ENCODE peak calls at places on chromosomes 6 and 20, in six cellular contexts. H is CD8-positive, alpha-beta T cell; D is naive thymus-derived CD4-positive, alpha-beta T cell; F is right cardiac atrium; V is spleen; C is fibroblast of lung. W is an unnamed sample.

GRCh38 chr20:845967-846893 is 12.7 kb downstream of the FAM110A start:
- DNase-seq in H (no peak), D (no peak), F (peak), V (peak), C (no peak), W (no peak)

GRCh38 chr6:131116755-131117360 is 18.4 kb upstream of the AKAP7 start:
- DNase-seq in H (no peak), D (peak), F (no peak), V (no peak), C (peak), W (peak)

GRCh38 chr6:21559238-21559637 is 34.3 kb upstream of the SOX4 start:
- DNase-seq in H (no peak), D (no peak), F (no peak), V (no peak), C (no peak), W (no peak)

GRCh38 chr20:31607640-31608255 is 2.7 kb downstream of the ID1 start:
- DNase-seq in H (no peak), D (no peak), F (no peak), V (no peak), C (peak), W (no peak)

GRCh38 chr20:62760536-62761057 is 35.7 kb upstream of the MRGBP start:
- DNase-seq in H (no peak), D (no peak), F (peak), V (peak), C (no peak), W (no peak)

GRCh38 chr6:169409742-169410312 is 156.2 kb upstream of the THBS2 start:
- DNase-seq in H (no peak), D (no peak), F (no peak), V (no peak), C (no peak), W (peak)

GRCh38 chr20:40766790-40767529 is 77.9 kb upstream of the MAFB start:
- DNase-seq in H (no peak), D (no peak), F (no peak), V (no peak), C (no peak), W (no peak)

GRCh38 chr20:7305971-7306370 is 538.5 kb downstream of the BMP2 start:
- DNase-seq in H (no peak), D (no peak), F (no peak), V (no peak), C (no peak), W (no peak)

GRCh38 chr6:149233056-149233715 is 84.3 kb upstream of the TAB2 start:
- DNase-seq in H (no peak), D (peak), F (no peak), V (no peak), C (peak), W (no peak)

GRCh38 chr6:145887969-145888368 is 73.4 kb upstream of the FBXO30 start:
- DNase-seq in H (no peak), D (no peak), F (peak), V (no peak), C (no peak), W (no peak)

GRCh38 chr6:3592371-3592941 is 135.6 kb upstream of the SLC22A23 start:
- DNase-seq in H (no peak), D (no peak), F (no peak), V (no peak), C (peak), W (peak)

GRCh38 chr20:47985092-47985850 is 200.0 kb upstream of the SULF2 start:
- DNase-seq in H (no peak), D (no peak), F (no peak), V (no peak), C (peak), W (peak)

GRCh38 chr6:149499066-149499465 is 14.3 kb upstream of the ZC3H12D start:
- DNase-seq in H (no peak), D (no peak), F (no peak), V (no peak), C (peak), W (no peak)

GRCh38 chr6:50145125-50145524 is 95.4 kb upstream of the DEFB112 start:
- DNase-seq in H (no peak), D (no peak), F (no peak), V (no peak), C (no peak), W (peak)

GRCh38 chr6:50062051-50062450 is 12.3 kb upstream of the DEFB112 start:
- DNase-seq in H (no peak), D (no peak), F (no peak), V (no peak), C (no peak), W (peak)

GRCh38 chr6:34529665-34530327 is 26.3 kb downstream of the SPDEF start:
- DNase-seq in H (no peak), D (no peak), F (peak), V (no peak), C (no peak), W (peak)

GRCh38 chr20:43194187-43194586 is 4.5 kb upstream of the PTPRT start:
- DNase-seq in H (no peak), D (no peak), F (no peak), V (no peak), C (no peak), W (no peak)

GRCh38 chr20:40603057-40603651 is 85.9 kb downstream of the MAFB start:
- DNase-seq in H (no peak), D (no peak), F (no peak), V (no peak), C (no peak), W (no peak)

GRCh38 chr6:158207452-158207788 is 39.3 kb downstream of the GTF2H5 start:
- DNase-seq in H (no peak), D (no peak), F (no peak), V (no peak), C (peak), W (no peak)

GRCh38 chr20:51457281-51457932 is 85.1 kb downstream of the NFATC2 start:
- DNase-seq in H (no peak), D (no peak), F (peak), V (peak), C (peak), W (peak)

GRCh38 chr6:2196079-2196679 is 49.2 kb downstream of the GMDS start:
- DNase-seq in H (no peak), D (peak), F (no peak), V (no peak), C (peak), W (peak)

GRCh38 chr6:160132776-160133338 is 11.2 kb downstream of the SLC22A1 start:
- DNase-seq in H (no peak), D (no peak), F (no peak), V (no peak), C (peak), W (no peak)

GRCh38 chr6:21371676-21372161 is 221.8 kb upstream of the SOX4 start:
- DNase-seq in H (no peak), D (no peak), F (no peak), V (no peak), C (peak), W (peak)

GRCh38 chr6:4668271-4669179 is 107.7 kb upstream of the CDYL start:
- DNase-seq in H (no peak), D (no peak), F (no peak), V (no peak), C (peak), W (peak)

GRCh38 chr6:144602523-144603180 is 317.5 kb downstream of the UTRN start:
- DNase-seq in H (no peak), D (no peak), F (no peak), V (no peak), C (peak), W (no peak)

GRCh38 chr6:138346302-138347195 is 31.2 kb upstream of the SMIM28 start:
- DNase-seq in H (no peak), D (no peak), F (no peak), V (no peak), C (peak), W (no peak)

GRCh38 chr6:104682722-104683643 is 176.7 kb downstream of the HACE1 start:
- DNase-seq in H (peak), D (peak), F (peak), V (peak), C (peak), W (peak)

GRCh38 chr6:127860723-127861122 is 40.1 kb downstream of the THEMIS start:
- DNase-seq in H (no peak), D (no peak), F (no peak), V (no peak), C (no peak), W (no peak)

GRCh38 chr20:39013662-39014109 is 51.5 kb downstream of the DHX35 start:
- DNase-seq in H (no peak), D (no peak), F (no peak), V (no peak), C (no peak), W (no peak)
- H3K27ac ChIP-seq in H (no peak), D (no peak), F (no peak), V (no peak), C (no peak), W (no peak)

DNA sequence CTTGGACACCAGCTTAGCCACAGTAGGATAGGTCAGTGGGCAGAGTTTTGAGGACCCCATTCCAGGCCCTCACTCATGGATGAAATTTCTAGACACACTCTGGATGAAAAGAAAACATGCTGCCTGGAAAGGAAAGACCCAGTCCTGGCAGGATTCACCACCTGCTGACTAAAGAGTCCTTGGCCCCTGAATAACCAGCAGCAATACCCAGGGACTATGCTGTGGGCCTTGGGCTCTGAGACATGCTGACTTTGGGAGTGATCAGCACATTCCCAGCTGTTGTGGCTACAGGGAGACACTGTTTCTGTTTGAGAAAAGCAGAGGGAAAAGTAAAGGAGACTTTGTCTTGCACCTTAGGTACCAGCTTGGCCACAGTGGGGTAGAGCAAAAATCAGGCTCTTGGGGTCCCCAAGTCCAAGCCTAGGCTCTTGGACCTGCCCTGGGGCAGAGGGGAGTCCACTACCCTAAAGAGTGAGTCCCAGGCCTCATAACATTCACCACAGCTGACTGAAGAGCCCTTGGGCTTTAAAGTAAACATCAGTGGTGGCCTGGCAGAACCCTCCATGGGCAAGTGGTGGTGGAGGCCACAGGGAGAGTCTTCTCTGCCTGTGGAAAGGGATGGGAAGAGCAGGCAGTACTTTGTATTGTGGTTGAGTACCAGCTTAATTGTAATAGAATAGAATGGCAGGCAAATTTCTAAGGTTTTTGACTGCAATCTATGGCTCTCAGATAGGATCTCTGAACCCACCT is 516.8 kb downstream of the BCKDHB start:
- DNase-seq in H (no peak), D (no peak), F (no peak), V (no peak), C (no peak), W (no peak)
- H3K27ac ChIP-seq in H (no peak), D (no peak), F (no peak), V (no peak), C (no peak), W (no peak)

GRCh38 chr6:45432944-45433343 is 55.2 kb upstream of the SUPT3H start:
- DNase-seq in H (no peak), D (no peak), F (no peak), V (no peak), C (peak), W (no peak)
- H3K27ac ChIP-seq in H (no peak), D (no peak), F (no peak), V (peak), C (no peak), W (no peak)

DNA sequence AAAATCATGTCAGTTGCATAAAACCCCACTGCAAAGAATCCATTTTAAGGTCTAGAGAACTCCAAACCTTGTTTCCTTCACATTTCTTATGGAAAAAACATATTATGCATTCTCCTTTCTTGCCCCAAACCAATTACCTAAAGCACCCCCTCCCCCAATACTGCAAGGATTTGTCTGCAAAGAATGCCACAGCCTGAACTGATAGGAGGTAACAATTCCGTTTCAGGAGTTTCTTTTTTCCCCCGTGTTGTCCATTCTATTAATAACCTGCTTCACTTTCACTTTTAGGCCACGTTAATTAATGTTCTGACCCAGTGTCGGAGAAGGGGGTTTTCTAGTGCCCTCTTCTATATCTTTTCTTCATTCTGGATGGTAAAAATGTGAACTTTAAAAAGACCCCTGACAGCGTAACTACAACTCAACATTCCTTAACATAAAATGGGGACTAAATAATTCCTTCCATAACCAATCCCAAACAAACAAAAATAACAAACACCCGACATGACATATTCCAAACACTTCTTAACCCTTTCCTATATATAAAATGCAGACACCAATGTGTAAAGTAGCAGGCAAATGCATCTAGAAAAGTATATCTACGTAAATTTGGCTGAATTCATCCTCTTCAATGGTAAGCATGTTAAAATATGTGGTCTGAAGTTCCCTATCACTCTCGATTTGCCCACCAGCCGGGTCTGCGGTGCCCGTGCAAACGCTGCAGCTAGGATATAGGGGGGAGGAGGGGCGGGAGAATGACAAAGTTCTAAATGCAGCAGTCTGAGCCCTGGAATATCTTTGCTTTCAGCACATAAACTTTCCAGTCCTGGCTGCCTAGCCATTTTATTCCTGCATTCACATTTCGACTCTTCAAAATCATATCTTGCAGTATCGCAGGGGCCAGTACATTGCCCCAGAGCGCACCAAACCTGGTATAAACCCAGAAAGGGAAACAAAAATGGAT is 978 bp downstream of the NRN1 start:
- DNase-seq in H (no peak), D (no peak), F (no peak), V (no peak), C (no peak), W (no peak)
- H3K27ac ChIP-seq in H (no peak), D (no peak), F (no peak), V (peak), C (no peak), W (no peak)

DNA sequence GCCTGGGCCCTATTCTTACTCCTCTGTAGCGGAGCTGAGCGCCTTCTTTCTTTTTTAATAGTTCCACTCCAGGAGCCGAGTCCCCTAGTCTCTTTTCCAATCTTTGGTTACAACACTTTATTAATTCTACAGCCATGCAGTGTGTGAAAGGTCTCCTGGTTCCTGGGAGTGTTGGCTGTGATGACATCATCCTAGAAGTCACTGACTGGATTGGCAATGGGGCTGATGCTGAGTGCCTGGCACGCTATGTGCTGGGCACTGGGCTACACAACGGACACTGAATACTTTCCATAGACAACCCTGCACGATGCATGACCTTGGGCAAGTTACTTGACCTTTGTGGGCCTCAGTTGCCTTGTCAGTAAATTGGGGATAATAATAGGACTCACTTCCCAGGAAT is 50.7 kb upstream of the CCDC167 start:
- DNase-seq in H (no peak), D (no peak), F (no peak), V (no peak), C (peak), W (no peak)
- H3K27ac ChIP-seq in H (no peak), D (no peak), F (no peak), V (no peak), C (no peak), W (no peak)

GRCh38 chr6:167581637-167582036 is 245.1 kb upstream of the AFDN start:
- DNase-seq in H (no peak), D (no peak), F (no peak), V (no peak), C (no peak), W (no peak)
- H3K27ac ChIP-seq in H (no peak), D (no peak), F (no peak), V (no peak), C (no peak), W (no peak)

W was measured in cardiac muscle cell.